ENCODE peak calls at places on chromosomes 13 and 19, in six cellular contexts. D is IMR-90, G is A549, N is SK-N-SH, Q is HepG2, A is K562. R is an unnamed sample.
A peak's percentile ranks its signal among the peaks of the same experiment; 100 is the strongest.

GRCh38 chr13:51832471-51833152 is 12.4 kb downstream of the TMEM272 start:
- DNase-seq in A (peak; percentile 28), G (peak; percentile 21), N (peak; percentile 39), D (peak; percentile 8), Q (no peak), R (no peak)

GRCh38 chr19:48639483-48640375 is 2.5 kb upstream of the DBP start:
- DNase-seq in D (no peak), A (peak; percentile 65), G (no peak), Q (no peak), N (no peak), R (no peak)

GRCh38 chr13:35874704-35875103 is 256.5 kb downstream of the DCLK1 start:
- DNase-seq in G (no peak), A (no peak), D (no peak), N (no peak), Q (no peak), R (no peak)

GRCh38 chr19:3479819-3480215 is 508 bp downstream of the SMIM24 start:
- DNase-seq in Q (no peak), N (peak; percentile 79), G (no peak), A (peak; percentile 91), D (no peak), R (no peak)

GRCh38 chr19:44808463-44809371 is at the start of gene BCAM:
- DNase-seq in A (peak; percentile 89), Q (peak; percentile 65), D (peak; percentile 54), G (peak; percentile 93), N (peak; percentile 97), R (no peak)

GRCh38 chr19:14142262-14143190 is 6.1 kb upstream of the ASF1B start:
- DNase-seq in Q (no peak), G (no peak), D (no peak), N (no peak), A (peak; percentile 47), R (no peak)

GRCh38 chr19:3785938-3786824 is at the start of gene MATK:
- DNase-seq in A (peak; percentile 76), Q (no peak), D (no peak), N (peak; percentile 69), G (no peak), R (no peak)

GRCh38 chr19:17794731-17795494 is at the start of gene B3GNT3:
- DNase-seq in D (no peak), A (peak; percentile 56), N (no peak), G (peak; percentile 47), Q (peak; percentile 46), R (no peak)

GRCh38 chr13:20489185-20489820 is 36.4 kb downstream of the CRYL1 start:
- DNase-seq in A (no peak), G (no peak), Q (no peak), D (peak; percentile 62), N (no peak), R (no peak)

GRCh38 chr19:31676271-31677004 is 327.2 kb upstream of the TSHZ3 start:
- DNase-seq in Q (no peak), A (peak; percentile 33), G (peak; percentile 49), D (no peak), N (peak; percentile 48), R (no peak)

GRCh38 chr13:29830000-29830399 is 20.4 kb downstream of the UBL3 start:
- DNase-seq in A (no peak), Q (no peak), G (no peak), N (no peak), D (no peak), R (no peak)

GRCh38 chr19:34667349-34668076 is 9.4 kb downstream of the SCGB2B2 start:
- DNase-seq in G (no peak), N (no peak), A (no peak), D (peak; percentile 27), Q (peak; percentile 16), R (no peak)

GRCh38 chr19:45768644-45769053 is 403 bp downstream of the SIX5 start:
- DNase-seq in G (peak; percentile 65), A (peak; percentile 38), Q (no peak), N (no peak), D (peak; percentile 41), R (no peak)

GRCh38 chr19:47284324-47284899 is 9.7 kb downstream of the INAFM1 start:
- DNase-seq in Q (peak; percentile 53), G (peak; percentile 50), A (peak; percentile 34), D (peak; percentile 68), N (peak; percentile 56), R (no peak)

GRCh38 chr19:17510220-17510993 is 1.0 kb upstream of the PGLS start:
- DNase-seq in D (no peak), Q (no peak), A (no peak), G (no peak), N (no peak), R (no peak)

GRCh38 chr13:76668716-76669115 is 217.5 kb downstream of the KCTD12 start:
- DNase-seq in N (no peak), D (no peak), A (no peak), G (no peak), Q (no peak), R (no peak)

GRCh38 chr13:114325729-114326128 is 11.4 kb downstream of the CHAMP1 start:
- DNase-seq in G (no peak), N (no peak), Q (no peak), A (no peak), D (no peak), R (no peak)

GRCh38 chr13:39892731-39893293 is 237.3 kb downstream of the COG6 start:
- DNase-seq in D (no peak), Q (no peak), G (no peak), A (no peak), N (peak; percentile 35), R (no peak)

GRCh38 chr13:64993514-64994164 is 2236.5 kb downstream of the PCDH9 start:
- DNase-seq in N (no peak), Q (no peak), D (no peak), G (no peak), A (no peak), R (peak; percentile 5)

GRCh38 chr19:10142701-10143375 is 23.1 kb upstream of the EIF3G start:
- DNase-seq in A (no peak), G (no peak), N (no peak), Q (no peak), D (no peak), R (no peak)

GRCh38 chr19:37362733-37363132 is 8.2 kb upstream of the ZNF527 start:
- DNase-seq in A (peak; percentile 22), G (no peak), D (no peak), Q (peak; percentile 42), N (peak; percentile 14), R (no peak)

GRCh38 chr19:31427857-31428256 is 78.6 kb upstream of the TSHZ3 start:
- DNase-seq in A (no peak), Q (no peak), G (no peak), N (no peak), D (no peak), R (no peak)

GRCh38 chr13:73272831-73273230 is 214.0 kb downstream of the KLF5 start:
- DNase-seq in A (no peak), Q (no peak), N (no peak), G (no peak), D (no peak), R (no peak)

GRCh38 chr13:30148171-30148754 is 159.1 kb downstream of the KATNAL1 start:
- DNase-seq in G (no peak), A (no peak), N (no peak), D (no peak), Q (no peak), R (no peak)

DNA sequence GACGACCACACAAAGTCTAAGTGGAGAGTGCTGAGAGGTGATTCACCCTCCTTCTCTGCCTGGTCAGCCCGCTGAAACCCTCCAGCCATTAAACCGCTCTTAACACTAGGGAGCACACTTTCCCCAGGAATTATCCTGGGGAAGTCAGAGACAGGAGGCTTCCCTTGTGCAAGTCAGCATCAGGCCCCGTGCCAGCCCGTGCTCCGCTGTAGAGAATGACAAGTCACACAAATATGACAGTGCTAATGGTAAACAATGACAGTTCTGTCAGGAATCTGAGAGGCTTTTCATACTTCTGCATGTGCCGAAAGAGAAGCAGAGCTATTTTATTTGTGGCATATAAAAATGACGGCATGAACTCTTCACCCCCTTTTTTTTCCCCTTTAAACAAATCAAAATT is 816.9 kb upstream of the SLC10A2 start:
- DNase-seq in G (peak; percentile 24), D (peak; percentile 95), N (peak; percentile 56), A (no peak), Q (peak; percentile 81), R (no peak)
- TF ChIP-seq SMC3 in G (peak; percentile 50), D (peak; percentile 66), N (peak; percentile 61), A (no peak), Q (peak; percentile 60), R (no peak)

GRCh38 chr13:54859827-54860226 is 1831.2 kb downstream of the OLFM4 start:
- DNase-seq in A (no peak), D (no peak), N (no peak), Q (no peak), G (no peak), R (no peak)
- TF ChIP-seq SMC3 in A (no peak), D (no peak), N (no peak), Q (no peak), G (no peak), R (no peak)

DNA sequence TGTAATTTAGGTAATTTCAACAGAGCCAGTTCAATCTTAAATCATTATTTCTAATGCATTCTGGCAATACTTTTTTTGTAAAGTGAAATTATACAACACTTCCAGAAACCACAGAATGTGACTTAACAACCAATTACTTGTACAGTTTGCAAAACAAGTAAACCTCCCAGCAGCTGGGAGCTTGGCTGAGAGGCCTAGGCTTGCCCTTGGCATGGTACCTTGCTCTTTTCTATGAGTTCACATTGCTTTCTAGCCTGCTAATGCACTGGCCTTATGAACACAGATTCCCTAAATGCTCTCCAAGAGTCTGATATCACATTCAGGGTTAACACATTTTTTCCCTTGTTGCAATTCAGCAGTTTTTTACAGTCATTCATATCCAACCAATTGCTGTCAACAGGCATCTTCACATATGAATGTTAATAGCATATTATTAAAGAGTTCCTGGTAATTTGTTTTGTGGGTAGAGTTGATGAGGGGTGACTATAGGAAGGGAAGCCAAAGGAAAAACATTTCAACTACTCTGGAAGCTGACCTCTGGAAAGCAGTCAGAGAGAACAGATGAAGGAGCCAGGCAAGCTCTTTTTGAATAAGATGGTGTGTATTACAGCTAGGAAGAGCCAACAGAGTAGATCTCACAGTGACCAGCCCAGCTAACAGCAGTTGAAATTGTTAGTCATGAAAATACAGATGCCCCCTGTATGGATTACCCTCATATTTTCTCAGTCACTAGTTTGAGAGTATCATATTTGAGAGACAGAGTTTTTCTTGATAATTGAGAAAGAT is 174.9 kb downstream of the ENOX1 start:
- DNase-seq in N (no peak), Q (no peak), G (no peak), D (no peak), A (no peak), R (no peak)
- TF ChIP-seq SMC3 in N (no peak), Q (no peak), G (no peak), D (no peak), A (no peak), R (no peak)

DNA sequence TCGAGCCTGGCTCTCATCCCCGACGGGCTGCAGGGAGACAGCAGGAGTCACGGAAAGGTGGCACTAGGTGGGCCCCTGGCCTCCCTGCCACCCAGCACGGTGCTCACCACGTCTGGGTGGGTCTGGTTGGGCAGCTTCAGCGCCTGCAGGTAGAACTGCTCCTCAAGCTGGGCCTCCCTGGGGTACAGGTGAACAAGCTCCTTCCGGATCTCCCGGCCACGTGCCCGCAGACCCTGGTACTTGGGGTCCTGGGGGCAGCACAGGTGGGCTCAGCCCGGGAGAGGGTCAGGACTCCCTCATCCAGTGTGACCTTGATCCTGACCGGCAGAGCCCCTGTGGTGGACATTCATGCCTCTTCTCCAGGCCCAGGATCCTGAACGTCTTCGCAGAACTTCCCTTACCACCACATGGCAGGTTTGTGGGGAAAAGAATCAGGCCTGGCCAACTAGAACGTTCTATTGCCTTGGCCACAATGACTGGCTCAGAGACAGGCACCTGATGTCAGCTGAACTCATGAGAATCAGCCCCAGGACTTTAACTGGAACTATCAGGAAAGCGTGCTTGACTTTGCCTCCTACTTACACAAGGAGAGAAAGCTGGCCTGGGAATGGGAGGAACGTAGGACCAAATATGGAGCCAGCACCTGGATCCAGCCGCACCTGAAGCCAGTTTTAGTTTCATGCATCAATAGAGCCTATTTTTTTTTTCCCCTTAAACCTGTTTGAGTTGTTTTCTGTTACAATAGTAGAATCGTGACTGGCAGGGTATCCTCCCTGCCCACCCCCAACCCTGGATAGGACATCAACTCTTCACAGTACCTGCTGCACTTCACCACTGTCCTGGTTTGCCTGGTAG is 8.9 kb downstream of the SARS2 start:
- DNase-seq in A (no peak), G (no peak), Q (no peak), N (no peak), D (no peak), R (no peak)
- TF ChIP-seq SMC3 in A (no peak), G (no peak), Q (no peak), N (no peak), D (no peak), R (no peak)

R was measured in GM12878.